ENCODE peak calls at places on chromosomes 1 and 21, in six cellular contexts. U is adrenal gland; B is psoas muscle; Q is stomach; Y is CD8-positive, alpha-beta memory T cell; N is cardiac muscle cell. K is an unnamed sample. For H3K36me3, the result is how much of the 10 kb centered on the place peaks cover.

GRCh38 chr1:57061369-57061768 is 95.6 kb upstream of the C8B start:
- DNase-seq in U (no peak), B (no peak), Q (peak), Y (no peak), N (peak), K (no peak)

GRCh38 chr1:6805004-6805416 is 19.8 kb downstream of the CAMTA1 start:
- DNase-seq in U (no peak), B (no peak), Q (no peak), Y (no peak), N (peak), K (no peak)

GRCh38 chr1:75632350-75632949 is 21.5 kb upstream of the SLC44A5 start:
- DNase-seq in U (peak), B (no peak), Q (no peak), Y (no peak), N (peak), K (no peak)

GRCh38 chr1:55244476-55245109 is 29.4 kb upstream of the USP24 start:
- DNase-seq in U (no peak), B (no peak), Q (no peak), Y (no peak), N (peak), K (no peak)

GRCh38 chr21:35933466-35933865 is 126.9 kb downstream of the SETD4 start:
- DNase-seq in U (peak), B (peak), Q (no peak), Y (no peak), N (peak), K (no peak)

GRCh38 chr1:78339490-78339889 is 151.3 kb upstream of the PTGFR start:
- DNase-seq in U (peak), B (no peak), Q (no peak), Y (no peak), N (peak), K (no peak)

GRCh38 chr1:160494620-160495019 is 28.4 kb downstream of the SLAMF6 start:
- DNase-seq in U (no peak), B (no peak), Q (peak), Y (no peak), N (peak), K (no peak)

GRCh38 chr1:29686012-29686930 is 449.9 kb downstream of the PTPRU start:
- DNase-seq in U (no peak), B (peak), Q (no peak), Y (no peak), N (no peak), K (no peak)

GRCh38 chr1:155504207-155504606 is 58.4 kb downstream of the ASH1L start:
- DNase-seq in U (no peak), B (no peak), Q (no peak), Y (no peak), N (peak), K (no peak)

GRCh38 chr1:111192643-111193519 is 7.6 kb downstream of the DENND2D start:
- DNase-seq in U (peak), B (no peak), Q (no peak), Y (peak), N (peak), K (no peak)

GRCh38 chr1:151822404-151822803 is 9.2 kb downstream of the RORC start:
- DNase-seq in U (no peak), B (no peak), Q (no peak), Y (no peak), N (no peak), K (no peak)

GRCh38 chr21:31509108-31510017 is 150.1 kb upstream of the SOD1 start:
- DNase-seq in U (no peak), B (no peak), Q (no peak), Y (peak), N (peak), K (no peak)

GRCh38 chr1:59142663-59143487 is 154.0 kb upstream of the FGGY start:
- DNase-seq in U (peak), B (no peak), Q (no peak), Y (no peak), N (peak), K (no peak)

GRCh38 chr1:92957020-92957734 is 4.1 kb downstream of the DIPK1A start:
- DNase-seq in U (no peak), B (no peak), Q (no peak), Y (no peak), N (no peak), K (no peak)

GRCh38 chr1:45750298-45751038 is at the start of gene IPP:
- DNase-seq in U (peak), B (peak), Q (peak), Y (peak), N (peak), K (peak)

GRCh38 chr1:173866462-173866861 is 1.3 kb downstream of the GAS5 start:
- DNase-seq in U (no peak), B (no peak), Q (no peak), Y (no peak), N (peak), K (no peak)

GRCh38 chr1:99305626-99306025 is 41.3 kb downstream of the PLPPR4 start:
- DNase-seq in U (no peak), B (no peak), Q (no peak), Y (no peak), N (no peak), K (no peak)

GRCh38 chr1:63010898-63011660 is 227.1 kb downstream of the ATG4C start:
- DNase-seq in U (no peak), B (no peak), Q (no peak), Y (no peak), N (no peak), K (no peak)

GRCh38 chr1:218156602-218157001 is 128.5 kb upstream of the RRP15 start:
- DNase-seq in U (no peak), B (no peak), Q (no peak), Y (no peak), N (no peak), K (peak)

GRCh38 chr21:28943631-28944030 is 49.0 kb downstream of the LTN1 start:
- DNase-seq in U (no peak), B (no peak), Q (no peak), Y (no peak), N (peak), K (no peak)

GRCh38 chr21:28949318-28949717 is 43.4 kb downstream of the LTN1 start:
- DNase-seq in U (no peak), B (no peak), Q (no peak), Y (no peak), N (no peak), K (no peak)

GRCh38 chr21:28938726-28939125 is 54.0 kb downstream of the LTN1 start:
- DNase-seq in U (no peak), B (no peak), Q (no peak), Y (no peak), N (no peak), K (no peak)

GRCh38 chr21:28944296-28944695 is 48.4 kb downstream of the LTN1 start:
- DNase-seq in U (peak), B (no peak), Q (no peak), Y (no peak), N (peak), K (no peak)
- H3K36me3 ChIP-seq in U (under half), B (under half), Q (half or more), Y (under half), N (under half), K (half or more)

GRCh38 chr21:41653944-41654625 is 112.8 kb downstream of the RIPK4 start:
- DNase-seq in U (no peak), B (no peak), Q (no peak), Y (no peak), N (peak), K (no peak)
- H3K4me3 ChIP-seq in U (no peak), B (no peak), Q (no peak), Y (no peak), N (no peak), K (no peak)

GRCh38 chr1:193181985-193182384 is 4.4 kb downstream of the B3GALT2 start:
- DNase-seq in U (no peak), B (no peak), Q (no peak), Y (no peak), N (no peak), K (no peak)

GRCh38 chr1:193184776-193185175 is 1.6 kb downstream of the B3GALT2 start:
- DNase-seq in U (no peak), B (no peak), Q (no peak), Y (no peak), N (no peak), K (no peak)

GRCh38 chr1:193179094-193179493 is 7.3 kb downstream of the B3GALT2 start:
- DNase-seq in U (no peak), B (no peak), Q (no peak), Y (no peak), N (no peak), K (no peak)

GRCh38 chr1:193183019-193183643 is 3.3 kb downstream of the B3GALT2 start:
- DNase-seq in U (no peak), B (no peak), Q (no peak), Y (peak), N (peak), K (no peak)

GRCh38 chr1:193181526-193181925 is 4.9 kb downstream of the B3GALT2 start:
- DNase-seq in U (no peak), B (no peak), Q (no peak), Y (no peak), N (no peak), K (no peak)
- H3K27ac ChIP-seq in U (no peak), B (no peak), Q (no peak), Y (no peak), N (peak), K (no peak)

GRCh38 chr1:22650089-22650693 is 2.8 kb upstream of the C1QB start:
- DNase-seq in U (no peak), B (no peak), Q (no peak), Y (no peak), N (no peak), K (no peak)

GRCh38 chr1:22643928-22644327 is 495 bp downstream of the C1QC start:
- DNase-seq in U (no peak), B (no peak), Q (no peak), Y (no peak), N (no peak), K (no peak)

GRCh38 chr1:22643381-22643780 is at the start of gene C1QC:
- DNase-seq in U (peak), B (peak), Q (no peak), Y (no peak), N (no peak), K (peak)

GRCh38 chr1:22645936-22646335 is 2.5 kb downstream of the C1QC start:
- DNase-seq in U (peak), B (no peak), Q (no peak), Y (no peak), N (no peak), K (peak)

DNA sequence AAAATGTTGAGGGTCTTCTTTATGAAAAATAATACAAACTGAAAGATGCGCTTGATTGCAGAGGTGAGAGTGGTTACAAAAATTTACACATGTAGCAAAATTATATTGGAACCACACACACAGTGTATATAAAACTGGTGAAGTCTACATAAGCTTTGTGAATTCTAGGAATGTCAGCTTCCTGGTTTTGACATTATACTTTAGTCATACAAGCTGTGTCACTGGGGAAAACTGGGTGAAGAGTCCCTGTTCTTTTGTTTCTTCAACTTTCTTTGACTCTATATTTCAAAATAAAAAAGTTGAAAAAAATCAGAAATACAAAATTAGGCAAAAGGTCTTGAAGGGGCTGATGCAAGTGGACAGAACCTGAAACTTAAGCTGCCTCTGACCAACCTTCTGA is 2.9 kb downstream of the C1QC start:
- DNase-seq in U (no peak), B (no peak), Q (no peak), Y (no peak), N (peak), K (no peak)
- H3K36me3 ChIP-seq in U (under half), B (under half), Q (under half), Y (under half), N (under half), K (under half)

DNA sequence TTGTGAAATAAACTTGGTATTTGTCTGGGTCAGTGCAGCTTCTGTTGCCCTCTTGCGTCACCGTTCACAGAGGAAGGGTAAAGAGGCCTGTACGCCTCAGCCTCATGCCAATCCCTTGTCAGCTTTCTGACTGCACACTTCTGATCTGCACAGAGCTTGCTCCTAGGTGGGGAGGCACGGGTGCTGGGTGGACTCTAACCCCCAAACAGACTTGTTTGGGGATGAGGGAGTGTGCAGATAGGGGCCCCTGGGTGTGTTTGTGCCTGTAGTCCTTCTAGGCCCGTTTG is 803 bp upstream of the B4GALT2 start:
- DNase-seq in U (no peak), B (no peak), Q (no peak), Y (no peak), N (no peak), K (no peak)
- H3K4me3 ChIP-seq in U (no peak), B (peak), Q (peak), Y (no peak), N (peak), K (no peak)

DNA sequence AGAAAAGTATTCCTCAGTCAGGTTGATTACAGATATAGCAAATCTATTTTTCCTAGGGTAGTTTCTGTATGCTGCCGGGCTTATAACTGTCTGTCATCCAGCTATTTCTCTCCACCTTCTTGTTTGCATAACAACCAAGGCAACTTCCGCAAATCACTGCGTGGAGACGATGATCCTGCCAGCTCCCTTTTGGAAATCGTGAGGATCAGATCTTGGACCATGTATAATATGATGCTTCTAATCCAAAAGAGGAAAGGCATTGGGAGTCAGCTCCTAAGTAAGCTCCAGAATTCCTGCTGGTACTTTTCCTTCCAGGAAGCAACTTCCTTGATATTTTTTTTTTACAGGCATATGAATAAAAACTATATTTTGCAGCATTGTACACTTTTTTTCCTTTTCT is 445 bp upstream of the RGS4 start:
- DNase-seq in U (no peak), B (no peak), Q (no peak), Y (no peak), N (peak), K (no peak)
- H3K27ac ChIP-seq in U (peak), B (no peak), Q (peak), Y (no peak), N (no peak), K (no peak)

DNA sequence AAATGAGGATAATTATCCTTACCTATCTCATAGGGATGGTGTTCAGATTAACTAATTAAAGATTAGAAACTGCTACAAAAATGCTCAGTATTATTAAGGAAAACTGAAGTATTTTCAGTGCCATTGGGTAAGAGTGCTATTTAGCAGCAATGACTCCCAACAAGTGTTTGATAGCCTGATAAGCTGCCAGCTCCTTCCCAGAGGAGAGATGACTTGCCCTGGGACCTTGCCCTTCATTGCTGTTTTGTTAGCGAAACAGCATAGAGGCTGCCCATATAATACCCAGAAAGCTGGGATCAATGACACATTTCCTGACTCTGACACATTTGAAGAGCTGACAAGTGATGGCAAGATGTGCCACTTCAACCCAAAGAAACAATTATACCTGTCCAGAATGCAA is 592.2 kb downstream of the ADGRL2 start:
- DNase-seq in U (peak), B (no peak), Q (no peak), Y (no peak), N (no peak), K (no peak)
- H3K36me3 ChIP-seq in U (under half), B (under half), Q (under half), Y (under half), N (under half), K (under half)